ENCODE peak calls at places on chromosomes 11 and 22, in ten cellular contexts. J is breast epithelium, H is endothelial cell of umbilical vein, L is HCT116, B is stomach, N is H1, Y is esophagus muscularis mucosa, W is suprapubic skin, A is spleen, S is HepG2. F is an unnamed sample.

GRCh38 chr11:66934971-66935779 is 23.0 kb downstream of the PC start:
- DNase-seq in J (no peak), H (no peak), A (no peak), L (no peak), S (no peak), W (no peak), B (no peak), N (no peak), Y (no peak), F (no peak)

GRCh38 chr22:48498526-48499331 is 1328.9 kb downstream of the BRD1 start:
- DNase-seq in N (no peak), A (peak; percentile 63), J (no peak), S (no peak), W (no peak), Y (no peak), B (no peak), L (no peak), H (no peak), F (no peak)

GRCh38 chr22:23302171-23303002 is 122.1 kb downstream of the BCR start:
- DNase-seq in J (no peak), B (no peak), W (peak; percentile 48), S (no peak), N (no peak), L (no peak), H (peak; percentile 69), Y (no peak), A (peak; percentile 68), F (no peak)

GRCh38 chr22:30591191-30591587 is 521 bp downstream of the PES1 start:
- DNase-seq in J (no peak), Y (no peak), N (no peak), H (peak; percentile 44), L (no peak), B (no peak), S (no peak), W (no peak), A (no peak), F (no peak)

GRCh38 chr11:27166130-27166529 is 125.5 kb downstream of the BBOX1 start:
- DNase-seq in N (no peak), J (no peak), H (no peak), A (no peak), S (no peak), Y (no peak), B (no peak), L (no peak), W (no peak), F (no peak)

GRCh38 chr11:10019906-10020682 is 273.9 kb downstream of the SBF2 start:
- DNase-seq in S (peak; percentile 7), L (no peak), J (no peak), H (peak; percentile 52), W (no peak), Y (no peak), A (no peak), B (peak; percentile 44), N (no peak), F (peak; percentile 41)

GRCh38 chr11:118789501-118790356 is 1.2 kb downstream of the DDX6 start:
- DNase-seq in L (no peak), Y (no peak), N (no peak), J (no peak), H (peak; percentile 65), S (no peak), A (no peak), B (no peak), W (no peak), F (no peak)

GRCh38 chr11:75740681-75741080 is 23.0 kb downstream of the MOGAT2 start:
- DNase-seq in J (no peak), Y (no peak), A (no peak), H (no peak), L (no peak), N (no peak), W (no peak), B (no peak), S (no peak), F (no peak)

GRCh38 chr22:22242488-22242887 is 2.1 kb upstream of the VPREB1 start:
- DNase-seq in J (no peak), W (no peak), L (no peak), S (no peak), Y (peak; percentile 89), N (no peak), A (no peak), H (no peak), B (no peak), F (no peak)

GRCh38 chr22:42316988-42317387 is 46.5 kb upstream of the TCF20 start:
- DNase-seq in L (no peak), N (no peak), S (no peak), H (no peak), B (peak; percentile 65), A (no peak), Y (no peak), W (no peak), J (no peak), F (peak; percentile 86)

GRCh38 chr22:17407643-17408042 is 38.4 kb downstream of the CECR2 start:
- DNase-seq in J (no peak), L (no peak), Y (no peak), H (no peak), W (no peak), B (no peak), A (no peak), N (no peak), S (no peak), F (no peak)

GRCh38 chr11:110812334-110812733 is 100.1 kb upstream of the ARHGAP20 start:
- DNase-seq in L (no peak), H (no peak), B (no peak), W (no peak), Y (no peak), S (no peak), J (no peak), A (no peak), N (no peak), F (no peak)

GRCh38 chr11:12827929-12828812 is 153.9 kb downstream of the TEAD1 start:
- DNase-seq in S (peak; percentile 66), J (peak; percentile 60), H (peak; percentile 91), L (no peak), A (no peak), Y (no peak), B (peak; percentile 56), W (no peak), N (peak; percentile 29), F (peak; percentile 57)
- TF ChIP-seq POLR2AphosphoS5 in S (peak; percentile 68), J (no peak), H (peak; percentile 30), L (no peak), A (no peak), Y (no peak), B (peak; percentile 4), W (no peak), N (peak; percentile 26), F (peak; percentile 37)

GRCh38 chr22:25067851-25068421 is 115.4 kb downstream of the KIAA1671 start:
- DNase-seq in B (no peak), W (no peak), H (no peak), N (no peak), J (no peak), L (no peak), A (peak; percentile 90), Y (no peak), S (no peak), F (peak; percentile 41)
- TF ChIP-seq CTCF in B (no peak), W (no peak), H (no peak), N (no peak), J (no peak), L (no peak), A (no peak), Y (no peak), S (no peak), F (no peak)

GRCh38 chr11:1570531-1570895 is 1.6 kb downstream of the DUSP8 start:
- DNase-seq in Y (no peak), A (no peak), S (no peak), W (no peak), J (no peak), L (no peak), B (no peak), N (no peak), H (no peak), F (no peak)

GRCh38 chr11:1571760-1572199 is 291 bp downstream of the DUSP8 start:
- DNase-seq in S (no peak), N (no peak), Y (no peak), B (no peak), A (peak; percentile 78), L (no peak), J (no peak), W (no peak), H (no peak), F (no peak)

GRCh38 chr11:1570001-1570453 is 2.0 kb downstream of the DUSP8 start:
- DNase-seq in J (no peak), W (peak; percentile 66), B (no peak), S (peak; percentile 25), H (no peak), Y (no peak), N (no peak), A (peak; percentile 69), L (no peak), F (no peak)

GRCh38 chr11:1572200-1573076 is at the start of gene DUSP8:
- DNase-seq in L (peak; percentile 53), S (peak; percentile 46), J (peak; percentile 89), H (peak; percentile 80), B (peak; percentile 94), Y (peak; percentile 95), N (no peak), W (peak; percentile 93), A (peak; percentile 91), F (peak; percentile 95)

DNA sequence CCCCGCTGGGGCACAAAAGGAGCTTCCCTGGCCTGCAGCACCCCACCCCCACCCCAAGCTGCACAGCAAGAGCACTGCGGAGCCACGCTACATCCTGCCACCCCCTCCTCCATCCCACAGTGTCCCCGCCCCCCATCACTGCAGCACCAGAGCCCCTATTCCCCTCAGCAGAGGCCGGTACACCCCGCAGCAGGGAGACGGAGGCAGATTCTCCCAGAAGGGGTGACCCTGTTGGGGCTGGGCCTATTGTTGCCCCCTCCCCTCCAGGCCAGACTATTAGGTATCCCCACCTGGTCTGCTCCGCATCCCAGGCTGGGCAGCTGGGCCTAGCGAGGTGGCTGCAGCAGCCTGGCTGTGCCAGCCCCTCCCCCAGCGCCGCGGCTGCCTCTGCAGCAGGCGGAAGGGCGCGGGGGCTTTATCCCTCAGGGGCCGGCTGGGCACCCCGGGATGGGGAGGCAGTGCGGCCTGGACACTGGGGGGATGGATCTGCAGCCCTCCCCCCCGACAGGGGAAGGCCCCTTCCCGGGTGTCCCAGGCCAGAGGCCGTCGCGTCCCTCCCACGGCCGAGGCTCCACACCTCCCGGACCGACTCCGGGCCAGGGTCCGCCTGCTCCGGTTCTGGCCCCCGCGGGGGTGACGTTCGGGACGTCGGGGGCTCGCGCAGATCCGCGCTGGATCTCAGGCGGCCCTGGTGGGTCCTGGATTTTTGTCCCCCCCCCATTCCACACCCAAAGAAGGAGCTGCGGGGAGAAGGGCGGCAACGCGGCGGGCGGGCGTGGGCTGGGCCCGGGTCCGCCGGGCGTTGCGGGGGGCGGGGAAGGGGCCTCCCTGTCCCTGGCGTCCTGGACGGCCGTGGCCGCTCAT is 943 bp downstream of the DUSP8 start:
- DNase-seq in S (no peak), W (peak; percentile 75), Y (no peak), J (no peak), L (no peak), A (peak; percentile 82), N (no peak), H (no peak), B (no peak), F (no peak)
- TF ChIP-seq POLR2A in S (no peak), W (no peak), Y (no peak), J (no peak), L (no peak), A (no peak), N (no peak), H (no peak), B (no peak), F (peak; percentile 33)

DNA sequence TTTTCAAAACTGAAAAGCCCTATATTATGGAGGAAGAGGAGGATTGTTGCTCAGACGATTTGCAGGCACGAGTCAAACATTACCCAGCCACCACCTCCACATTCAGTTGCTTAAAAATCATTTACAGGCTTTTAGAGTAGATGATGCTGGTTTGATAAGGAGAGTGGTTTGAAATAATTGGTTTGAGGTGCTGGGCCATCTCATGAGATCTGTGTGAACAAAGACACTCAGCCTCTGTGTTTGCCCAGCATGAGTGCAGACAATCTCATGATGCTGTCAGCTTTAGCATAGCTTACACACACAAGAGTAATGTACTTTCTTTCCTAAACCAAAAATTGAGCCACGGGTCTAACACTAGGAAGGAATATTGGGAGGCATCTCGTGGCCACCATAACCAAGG is 4.3 kb downstream of the SLC43A3 start:
- DNase-seq in H (no peak), L (no peak), W (no peak), B (no peak), J (no peak), A (no peak), S (no peak), N (no peak), Y (no peak), F (no peak)
- TF ChIP-seq POLR2AphosphoS5 in H (no peak), L (no peak), W (no peak), B (no peak), J (no peak), A (no peak), S (no peak), N (no peak), Y (no peak), F (no peak)